ENCODE peak calls at places on chromosomes 12 and 14, in seven cellular contexts. E is A549, I is psoas muscle, Z is gastrocnemius medialis, F is upper lobe of right lung, V is kidney, H is heart left ventricle. W is an unnamed sample.

GRCh38 chr14:50335389-50335788 is 23.3 kb downstream of the DMAC2L start:
- DNase-seq in I (peak; percentile 36), H (peak; percentile 55), Z (no peak), F (no peak), V (peak; percentile 81), E (no peak), W (no peak)

GRCh38 chr12:34292736-34293625 is 270.7 kb downstream of the ALG10 start:
- DNase-seq in I (no peak), H (no peak), E (no peak), V (peak; percentile 46), Z (no peak), F (peak; percentile 42), W (peak; percentile 47)

GRCh38 chr14:76268013-76268376 is 107.9 kb upstream of the ESRRB start:
- DNase-seq in Z (no peak), E (no peak), V (no peak), F (no peak), H (no peak), I (no peak), W (no peak)

GRCh38 chr12:29317556-29318363 is 63.2 kb downstream of the ERGIC2 start:
- DNase-seq in F (no peak), E (peak; percentile 24), Z (peak; percentile 7), I (peak; percentile 19), V (no peak), H (peak; percentile 58), W (no peak)

GRCh38 chr12:49562233-49562632 is 5.7 kb downstream of the MCRS1 start:
- DNase-seq in I (no peak), H (no peak), Z (no peak), E (no peak), V (no peak), F (no peak), W (peak; percentile 1)

GRCh38 chr14:76950043-76951020 is 78.2 kb downstream of the IRF2BPL start:
- DNase-seq in H (no peak), F (no peak), Z (no peak), V (no peak), E (no peak), I (no peak), W (no peak)

GRCh38 chr12:4045433-4045760 is 172.2 kb upstream of the PARP11 start:
- DNase-seq in F (no peak), Z (no peak), I (no peak), H (no peak), V (no peak), E (no peak), W (no peak)

GRCh38 chr12:54549774-54550451 is 512 bp downstream of the PDE1B start:
- DNase-seq in E (no peak), F (no peak), I (no peak), H (peak; percentile 10), Z (no peak), V (peak; percentile 73), W (peak; percentile 77)

GRCh38 chr14:59189281-59189821 is 884 bp downstream of the DAAM1 start:
- DNase-seq in E (peak; percentile 6), H (peak; percentile 20), Z (no peak), V (peak; percentile 80), I (peak; percentile 22), F (peak; percentile 73), W (peak; percentile 88)

GRCh38 chr12:62700091-62700490 is 233.5 kb downstream of the MON2 start:
- DNase-seq in H (no peak), V (no peak), E (no peak), I (no peak), F (no peak), Z (no peak), W (no peak)

GRCh38 chr12:88816201-88816600 is 235.9 kb upstream of the KITLG start:
- DNase-seq in H (no peak), Z (no peak), V (no peak), I (no peak), F (no peak), E (no peak), W (no peak)

GRCh38 chr14:54803926-54804719 is 98.5 kb downstream of the GCH1 start:
- DNase-seq in F (no peak), Z (no peak), I (no peak), E (no peak), V (no peak), H (no peak), W (no peak)

GRCh38 chr14:75454963-75455546 is 27.2 kb downstream of the JDP2 start:
- DNase-seq in V (peak; percentile 94), Z (peak; percentile 74), F (peak; percentile 79), E (no peak), I (peak; percentile 78), H (peak; percentile 63), W (no peak)

GRCh38 chr12:94149781-94150482 is 1.6 kb downstream of the PLXNC1 start:
- DNase-seq in F (peak; percentile 71), H (peak; percentile 41), I (peak; percentile 59), V (peak; percentile 79), E (no peak), Z (no peak), W (no peak)

GRCh38 chr12:49537709-49538601 is 875 bp upstream of the KCNH3 start:
- DNase-seq in E (peak; percentile 48), H (no peak), Z (no peak), V (no peak), I (no peak), F (peak; percentile 71), W (peak; percentile 78)

GRCh38 chr12:107570721-107571120 is 114.9 kb upstream of the PWP1 start:
- DNase-seq in F (no peak), H (no peak), V (no peak), Z (no peak), E (no peak), I (no peak), W (no peak)

GRCh38 chr14:105493921-105494605 is 3.0 kb downstream of the TEDC1 start:
- DNase-seq in V (peak; percentile 70), Z (no peak), H (no peak), E (no peak), F (peak; percentile 57), I (peak; percentile 15), W (peak; percentile 70)

GRCh38 chr12:117417004-117417403 is 55.6 kb upstream of the NOS1 start:
- DNase-seq in V (no peak), I (no peak), E (no peak), H (no peak), F (no peak), Z (no peak), W (no peak)

GRCh38 chr12:117421987-117422386 is 60.6 kb upstream of the NOS1 start:
- DNase-seq in E (no peak), F (no peak), H (no peak), Z (no peak), I (no peak), V (no peak), W (no peak)

GRCh38 chr12:117427176-117427575 is 65.8 kb upstream of the NOS1 start:
- DNase-seq in E (no peak), V (no peak), I (no peak), H (no peak), F (no peak), Z (no peak), W (no peak)

DNA sequence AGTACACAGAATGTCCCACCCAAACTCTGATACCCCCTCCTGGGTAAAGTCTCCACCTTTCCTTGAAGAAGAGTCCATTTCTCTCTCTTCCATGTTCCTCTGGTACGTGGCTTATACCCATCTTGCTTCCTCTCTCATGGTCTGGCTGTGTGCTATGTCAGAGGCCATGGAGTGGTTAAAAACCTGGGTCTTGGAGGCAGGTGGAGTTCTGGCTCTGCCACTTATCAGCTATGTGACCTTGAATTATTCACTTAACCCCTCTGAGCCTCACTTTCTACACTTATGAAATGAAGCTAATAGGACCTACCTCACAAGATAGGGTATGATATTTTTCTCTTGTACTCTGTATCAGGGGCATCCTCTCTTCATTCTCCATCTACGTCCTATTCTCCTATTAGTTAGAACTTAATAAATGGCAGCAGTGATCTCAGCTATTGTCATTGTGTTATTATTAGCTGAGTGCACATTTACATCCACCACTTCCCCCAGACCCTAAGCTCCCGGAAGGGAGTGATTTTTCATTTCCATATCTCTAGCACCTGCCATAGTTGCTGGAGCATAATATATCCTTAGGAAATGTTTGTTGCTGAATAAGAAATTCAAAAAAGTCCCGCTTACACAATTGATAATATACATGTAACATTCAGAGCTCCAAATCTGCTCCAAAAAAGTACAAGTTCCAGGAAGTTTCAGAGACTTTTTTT is 59.8 kb upstream of the NOS1 start:
- DNase-seq in V (no peak), F (no peak), H (no peak), I (no peak), E (no peak), Z (no peak), W (no peak)
- TF ChIP-seq CTCF in V (no peak), F (no peak), H (no peak), I (no peak), E (no peak), Z (no peak), W (no peak)

GRCh38 chr12:51388066-51388799 is 3.0 kb downstream of the GALNT6 start:
- DNase-seq in F (no peak), H (no peak), I (no peak), E (no peak), V (no peak), Z (no peak), W (no peak)
- H3K27ac ChIP-seq in F (no peak overlapping the region), H (peak overlapping the region; percentile 38), I (no peak overlapping the region), E (peak overlapping the region; percentile 21), V (no peak overlapping the region), Z (no peak overlapping the region), W (no peak overlapping the region)

GRCh38 chr12:6452245-6452731 is 446 bp downstream of the TAPBPL start:
- DNase-seq in I (peak; percentile 43), F (no peak), E (no peak), Z (peak; percentile 30), H (peak; percentile 53), V (no peak), W (no peak)
- H3K4me3 ChIP-seq in I (peak overlapping the region; percentile 90), F (peak overlapping the region; percentile 76), E (peak overlapping the region; percentile 39), Z (peak overlapping the region; percentile 82), H (peak overlapping the region; percentile 67), V (peak overlapping the region; percentile 92), W (peak overlapping the region; percentile 68)

DNA sequence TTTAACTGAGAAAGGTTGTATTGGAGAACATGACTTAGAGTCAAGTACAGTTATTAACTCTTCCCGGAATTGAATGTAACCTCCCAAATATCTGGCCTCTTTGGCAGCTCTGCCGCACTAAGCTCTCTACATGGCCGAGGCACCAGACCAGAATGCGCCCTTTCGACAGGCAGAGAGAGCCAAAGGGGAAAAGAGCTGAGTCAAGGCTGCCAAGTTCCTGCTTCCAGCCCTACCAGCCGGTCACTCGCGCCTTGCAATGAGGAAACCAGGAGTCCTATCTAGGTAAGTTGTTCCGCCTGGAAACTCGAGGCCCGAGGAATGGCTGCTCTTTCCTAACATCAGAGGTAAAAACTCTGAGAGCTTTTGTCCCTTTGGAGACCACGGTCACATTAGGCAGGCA is 172.2 kb downstream of the BRMS1L start:
- DNase-seq in V (no peak), I (no peak), H (no peak), Z (no peak), F (no peak), E (no peak), W (no peak)
- TF ChIP-seq CTCF in V (no peak), I (no peak), H (no peak), Z (no peak), F (no peak), E (no peak), W (no peak)

GRCh38 chr12:130070017-130070653 is 92.1 kb upstream of the FZD10 start:
- DNase-seq in V (peak; percentile 78), Z (no peak), H (peak; percentile 24), E (no peak), F (no peak), I (no peak), W (no peak)
- H3K27ac ChIP-seq in V (no peak overlapping the region), Z (no peak overlapping the region), H (no peak overlapping the region), E (no peak overlapping the region), F (no peak overlapping the region), I (no peak overlapping the region), W (no peak overlapping the region)

GRCh38 chr14:56304456-56304855 is 186.2 kb downstream of the PELI2 start:
- DNase-seq in F (no peak), V (no peak), E (no peak), H (no peak), I (no peak), Z (no peak), W (no peak)
- H3K4me3 ChIP-seq in F (no peak overlapping the region), V (no peak overlapping the region), E (no peak overlapping the region), H (no peak overlapping the region), I (no peak overlapping the region), Z (no peak overlapping the region), W (no peak overlapping the region)

GRCh38 chr12:122834229-122834920 is 882 bp upstream of the HIP1R start:
- DNase-seq in I (no peak), Z (no peak), E (peak; percentile 82), H (no peak), F (no peak), V (peak; percentile 82), W (peak; percentile 85)
- TF ChIP-seq CTCF in I (no peak), Z (no peak), E (peak; percentile 23), H (no peak), F (no peak), V (no peak), W (no peak)

W was measured in spleen.